ENCODE peak calls at places on chromosomes 3 and 15, in four cellular contexts. U, V, E and Y are unnamed samples.
A peak's percentile ranks its signal among the peaks of the same experiment; 100 is the strongest.

GRCh38 chr15:31977812-31978662 is 52.3 kb upstream of the CHRNA7 start:
- DNase-seq in U (no peak), V (peak; percentile 69), E (peak; percentile 78), Y (peak; percentile 47)

GRCh38 chr3:67357610-67358458 is 296.6 kb downstream of the SUCLG2 start:
- DNase-seq in U (no peak), V (peak; percentile 54), E (no peak), Y (no peak)

GRCh38 chr15:60022379-60022741 is 18.2 kb downstream of the FOXB1 start:
- DNase-seq in U (no peak), V (no peak), E (no peak), Y (no peak)

GRCh38 chr3:98695816-98696215 is 67.3 kb upstream of the ST3GAL6 start:
- DNase-seq in U (no peak), V (no peak), E (no peak), Y (no peak)

GRCh38 chr3:152241142-152242067 is 27.3 kb upstream of the MBNL1 start:
- DNase-seq in U (no peak), V (no peak), E (no peak), Y (no peak)

GRCh38 chr3:13081603-13082360 is 8.6 kb upstream of the IQSEC1 start:
- DNase-seq in U (no peak), V (no peak), E (no peak), Y (no peak)

GRCh38 chr3:55880357-55880756 is 393.3 kb upstream of the WNT5A start:
- DNase-seq in U (no peak), V (no peak), E (no peak), Y (no peak)

GRCh38 chr3:195139876-195140240 is 131.1 kb downstream of the XXYLT1 start:
- DNase-seq in U (no peak), V (no peak), E (no peak), Y (no peak)

GRCh38 chr3:129045675-129046036 is 14.9 kb upstream of the GP9 start:
- DNase-seq in U (no peak), V (no peak), E (peak; percentile 62), Y (no peak)

GRCh38 chr3:54339608-54340007 is 217.3 kb downstream of the CACNA2D3 start:
- DNase-seq in U (no peak), V (no peak), E (no peak), Y (no peak)

GRCh38 chr3:64667138-64667537 is 20.7 kb downstream of the ADAMTS9 start:
- DNase-seq in U (no peak), V (no peak), E (no peak), Y (no peak)

GRCh38 chr15:66234798-66235197 is 18.8 kb downstream of the MEGF11 start:
- DNase-seq in U (no peak), V (no peak), E (no peak), Y (no peak)

GRCh38 chr3:40035177-40035576 is 225.8 kb downstream of the MYRIP start:
- DNase-seq in U (no peak), V (no peak), E (no peak), Y (no peak)

GRCh38 chr3:154716170-154716569 is 286.2 kb upstream of the GPR149 start:
- DNase-seq in U (no peak), V (no peak), E (no peak), Y (no peak)

GRCh38 chr15:26242565-26242964 is 379.4 kb upstream of the ATP10A start:
- DNase-seq in U (no peak), V (no peak), E (no peak), Y (no peak)

GRCh38 chr3:34212175-34212574 is 413.7 kb downstream of the PDCD6IP start:
- DNase-seq in U (no peak), V (no peak), E (no peak), Y (no peak)

GRCh38 chr3:136772709-136773108 is 20.5 kb upstream of the STAG1 start:
- DNase-seq in U (no peak), V (no peak), E (no peak), Y (no peak)

GRCh38 chr15:100209204-100209603 is 132.6 kb downstream of the ADAMTS17 start:
- DNase-seq in U (peak; percentile 40), V (no peak), E (no peak), Y (no peak)
- H3K9me3 ChIP-seq in U (no peaks in the 10 kb centered on the region), V (no peaks in the 10 kb centered on the region), E (no peaks in the 10 kb centered on the region), Y (no peaks in the 10 kb centered on the region)

DNA sequence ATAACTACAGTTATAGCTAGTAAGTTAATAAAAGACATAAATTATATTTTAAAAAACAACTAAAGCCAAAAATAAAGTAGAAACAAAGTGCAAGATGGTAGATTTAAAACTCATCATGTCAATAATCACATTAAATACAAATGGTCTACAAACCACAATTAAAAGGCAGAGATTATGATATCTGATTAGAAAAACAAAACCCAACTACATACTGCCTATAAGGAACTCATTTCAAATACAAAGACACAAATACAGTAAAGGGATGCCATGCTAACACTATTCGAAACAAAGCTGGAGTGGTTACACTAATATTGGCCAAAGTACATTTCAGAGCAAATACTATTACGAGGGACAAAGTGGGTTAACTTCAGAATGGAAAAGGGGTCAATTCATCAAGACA is 426.5 kb downstream of the SHQ1 start:
- DNase-seq in U (no peak), V (no peak), E (no peak), Y (no peak)
- H3K9me3 ChIP-seq in U (no peaks in the 10 kb centered on the region), V (peaks cover 11% of the 10 kb centered on the region), E (no peaks in the 10 kb centered on the region), Y (peaks cover 3% of the 10 kb centered on the region)

GRCh38 chr3:27713435-27713880 is 8.7 kb downstream of the EOMES start:
- DNase-seq in U (no peak), V (no peak), E (no peak), Y (no peak)
- H3K9me3 ChIP-seq in U (no peaks in the 10 kb centered on the region), V (no peaks in the 10 kb centered on the region), E (no peaks in the 10 kb centered on the region), Y (no peaks in the 10 kb centered on the region)

GRCh38 chr3:31654998-31655397 is 122.3 kb downstream of the STT3B start:
- DNase-seq in U (no peak), V (no peak), E (no peak), Y (no peak)

GRCh38 chr3:31648286-31648968 is 115.7 kb downstream of the STT3B start:
- DNase-seq in U (no peak), V (no peak), E (no peak), Y (no peak)

GRCh38 chr3:31653464-31653863 is 120.7 kb downstream of the STT3B start:
- DNase-seq in U (no peak), V (no peak), E (no peak), Y (no peak)

DNA sequence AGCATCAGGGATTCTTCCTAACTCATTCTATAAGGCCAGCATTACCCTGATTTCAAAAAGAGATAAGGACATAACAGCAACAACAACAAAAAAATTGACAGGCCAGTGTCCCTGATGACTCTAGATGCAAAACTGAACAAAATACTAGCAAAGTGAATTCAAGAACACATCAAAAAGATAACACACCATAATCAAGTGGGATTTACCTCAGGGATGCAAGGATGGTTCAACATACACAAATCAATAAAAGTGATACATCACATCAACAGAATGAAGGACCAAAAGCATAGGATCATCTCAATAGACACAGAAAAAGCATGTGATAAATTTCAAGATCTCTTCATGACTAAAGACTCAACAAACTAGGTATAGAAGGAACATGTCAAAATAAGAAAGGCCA is 119.6 kb downstream of the STT3B start:
- DNase-seq in U (no peak), V (no peak), E (no peak), Y (no peak)
- H3K9me3 ChIP-seq in U (peaks cover 45% of the 10 kb centered on the region), V (peaks cover 79% of the 10 kb centered on the region), E (no peaks in the 10 kb centered on the region), Y (peaks cover 19% of the 10 kb centered on the region)

DNA sequence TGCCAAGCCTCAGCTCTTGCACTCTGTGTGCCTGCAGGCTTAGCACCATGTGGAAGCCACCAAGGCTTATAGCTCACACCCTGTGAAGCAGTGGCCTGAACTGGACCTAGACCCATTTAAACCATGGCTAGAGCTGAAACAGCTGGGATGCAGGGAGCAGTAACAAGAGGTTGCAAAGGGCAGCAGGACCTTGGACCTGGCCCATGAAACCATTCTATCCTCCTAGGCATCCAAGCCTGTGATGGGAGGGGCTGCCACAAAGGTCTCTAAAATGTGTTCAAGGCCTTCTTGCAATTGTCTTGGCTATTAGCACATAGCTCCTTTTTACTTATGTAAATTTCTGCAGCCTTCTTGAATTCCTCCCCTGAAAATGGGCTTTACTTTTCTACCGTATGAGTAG is 57.9 kb upstream of the NPAP1 start:
- DNase-seq in U (no peak), V (no peak), E (no peak), Y (no peak)
- H3K9me3 ChIP-seq in U (peaks cover 11% of the 10 kb centered on the region), V (peaks cover 7% of the 10 kb centered on the region), E (no peaks in the 10 kb centered on the region), Y (no peaks in the 10 kb centered on the region)

GRCh38 chr3:126958638-126959085 is 24.3 kb upstream of the PLXNA1 start:
- DNase-seq in U (no peak), V (no peak), E (peak; percentile 29), Y (no peak)
- H3K9me3 ChIP-seq in U (no peaks in the 10 kb centered on the region), V (no peaks in the 10 kb centered on the region), E (no peaks in the 10 kb centered on the region), Y (no peaks in the 10 kb centered on the region)

GRCh38 chr15:83036253-83036652 is 24.8 kb upstream of the C15orf40 start:
- DNase-seq in U (no peak), V (no peak), E (no peak), Y (no peak)
- H3K9me3 ChIP-seq in U (peaks cover 5% of the 10 kb centered on the region), V (no peaks in the 10 kb centered on the region), E (no peaks in the 10 kb centered on the region), Y (no peaks in the 10 kb centered on the region)